ENCODE peak calls at places on chromosome X, in nine cellular contexts. F is hippocampal formation, I is stomach, J is NCI-H1105, R is psoas muscle, Q is HS-5, E is ureter, V is left ventricle myocardium superior, Z is RKO. P is an unnamed sample.

GRCh38 chrX:106707771-106708454 is 18.6 kb upstream of the RNF128 start:
- DNase-seq in F (no peak), V (no peak), Z (peak; percentile 98), I (no peak), R (no peak), E (no peak), Q (peak; percentile 68), J (no peak), P (peak; percentile 80)

GRCh38 chrX:11401966-11402365 is 108.8 kb downstream of the AMELX start:
- DNase-seq in I (no peak), J (no peak), V (no peak), E (no peak), Z (no peak), R (no peak), Q (no peak), F (no peak), P (no peak)

GRCh38 chrX:120144178-120144844 is 14.1 kb upstream of the RHOXF2 start:
- DNase-seq in I (no peak), V (no peak), J (no peak), F (no peak), R (no peak), Q (no peak), Z (no peak), E (no peak), P (no peak)

GRCh38 chrX:12921886-12922599 is 15.6 kb downstream of the TLR8 start:
- DNase-seq in F (no peak), I (no peak), E (no peak), V (no peak), Z (no peak), Q (no peak), J (no peak), R (no peak), P (no peak)

GRCh38 chrX:20567108-20567507 is 300.4 kb upstream of the RPS6KA3 start:
- DNase-seq in R (no peak), F (no peak), I (no peak), V (no peak), Z (no peak), J (no peak), Q (no peak), E (no peak), P (no peak)

GRCh38 chrX:152917969-152918579 is 20.2 kb downstream of the ZNF185 start:
- DNase-seq in I (no peak), V (no peak), R (no peak), J (no peak), Q (no peak), F (peak; percentile 18), Z (no peak), E (no peak), P (no peak)

GRCh38 chrX:96387801-96388200 is 296.8 kb upstream of the DIAPH2 start:
- DNase-seq in E (no peak), F (no peak), R (no peak), V (no peak), J (no peak), I (no peak), Z (no peak), Q (no peak), P (no peak)

GRCh38 chrX:119189586-119189985 is 46.5 kb upstream of the PGRMC1 start:
- DNase-seq in V (peak; percentile 68), E (no peak), F (no peak), J (no peak), I (no peak), Z (no peak), Q (peak; percentile 3), R (peak; percentile 45), P (no peak)

GRCh38 chrX:155188786-155189185 is 27.5 kb upstream of the VBP1 start:
- DNase-seq in I (no peak), F (no peak), J (no peak), R (no peak), Q (no peak), Z (no peak), E (no peak), V (no peak), P (no peak)

GRCh38 chrX:96979766-96980165 is 96.1 kb downstream of the RPA4 start:
- DNase-seq in R (no peak), J (no peak), Z (no peak), F (no peak), I (no peak), Q (no peak), V (no peak), E (no peak), P (no peak)

P was measured in AG04449.